ENCODE peak calls at places on chromosomes 1 and 21, in ten cellular contexts. E is HL-60, L is upper lobe of right lung, S is cardiac muscle cell, A is left ventricle myocardium inferior, F is K562, V is glutamatergic neuron, Y is HFFc6, B is GM13976, P is nephron progenitor cell. U is an unnamed sample.

GRCh38 chr1:237565236-237565635 is 325.5 kb downstream of the ZP4 start:
- DNase-seq in L (no peak), A (no peak), V (no peak), P (no peak), Y (no peak), S (no peak), E (no peak), F (no peak), B (no peak), U (no peak)

GRCh38 chr21:41966872-41967621 is 13.2 kb upstream of the C2CD2 start:
- DNase-seq in S (no peak), V (peak; percentile 53), B (peak; percentile 17), Y (no peak), E (no peak), F (no peak), A (no peak), P (no peak), L (no peak), U (no peak)

GRCh38 chr1:38209986-38210385 is 163.4 kb upstream of the POU3F1 start:
- DNase-seq in B (no peak), F (no peak), P (no peak), V (no peak), S (peak; percentile 1), L (no peak), A (peak; percentile 43), E (no peak), Y (no peak), U (no peak)

GRCh38 chr1:5915587-5916571 is 76.3 kb downstream of the NPHP4 start:
- DNase-seq in Y (peak; percentile 54), F (peak; percentile 56), B (peak; percentile 79), V (no peak), L (no peak), A (no peak), E (no peak), P (peak; percentile 25), S (peak; percentile 64), U (peak; percentile 56)

GRCh38 chr1:20291621-20292020 is 946 bp downstream of the VWA5B1 start:
- DNase-seq in F (no peak), E (no peak), Y (no peak), V (no peak), S (no peak), B (no peak), L (no peak), P (peak; percentile 31), A (no peak), U (peak; percentile 12)

GRCh38 chr21:32207096-32207716 is 71.6 kb downstream of the MIS18A start:
- DNase-seq in P (no peak), L (no peak), A (no peak), V (no peak), E (no peak), F (no peak), Y (no peak), B (no peak), S (no peak), U (no peak)

GRCh38 chr1:232868793-232869491 is 63.7 kb downstream of the MAP10 start:
- DNase-seq in B (no peak), L (no peak), Y (peak; percentile 39), P (no peak), V (no peak), F (no peak), A (no peak), E (no peak), S (peak; percentile 92), U (no peak)

GRCh38 chr1:223430221-223430620 is 37.0 kb downstream of the CCDC185 start:
- DNase-seq in P (no peak), B (no peak), F (no peak), A (no peak), E (no peak), L (no peak), V (no peak), Y (no peak), S (no peak), U (no peak)

GRCh38 chr1:99004270-99005141 is at the start of gene PLPPR5:
- DNase-seq in S (peak; percentile 25), A (no peak), F (no peak), V (peak; percentile 69), Y (no peak), E (no peak), B (peak; percentile 27), P (peak; percentile 74), L (peak; percentile 59), U (peak; percentile 40)

GRCh38 chr1:159132271-159132881 is 39.0 kb upstream of the CADM3 start:
- DNase-seq in B (peak; percentile 53), P (peak; percentile 77), A (peak; percentile 23), S (peak; percentile 78), Y (peak; percentile 59), E (peak; percentile 11), V (peak; percentile 82), L (peak; percentile 78), F (peak; percentile 69), U (peak; percentile 71)

GRCh38 chr1:239719642-239720258 is 333.4 kb downstream of the CHRM3 start:
- DNase-seq in P (no peak), L (no peak), B (no peak), F (no peak), S (no peak), Y (no peak), E (peak; percentile 72), V (no peak), A (no peak), U (peak; percentile 81)

GRCh38 chr1:160664573-160665051 is 17.8 kb upstream of the SLAMF1 start:
- DNase-seq in L (no peak), Y (no peak), B (no peak), A (no peak), F (no peak), P (no peak), S (no peak), V (no peak), E (no peak), U (peak; percentile 56)

GRCh38 chr1:50214764-50215163 is 106.0 kb downstream of the ELAVL4 start:
- DNase-seq in E (no peak), A (no peak), F (no peak), S (no peak), L (no peak), B (no peak), Y (no peak), V (no peak), P (no peak), U (peak; percentile 2)

GRCh38 chr21:31873696-31874599 is 1.1 kb downstream of the HUNK start:
- DNase-seq in Y (no peak), A (peak; percentile 33), S (peak; percentile 18), B (peak; percentile 70), F (peak; percentile 76), P (peak; percentile 91), L (peak; percentile 81), V (peak; percentile 83), E (peak; percentile 15), U (peak; percentile 59)

GRCh38 chr1:52281518-52281917 is 84.5 kb downstream of the CC2D1B start:
- DNase-seq in F (no peak), B (no peak), S (peak; percentile 71), A (no peak), V (no peak), E (no peak), P (no peak), Y (peak; percentile 8), L (no peak), U (no peak)

GRCh38 chr1:158035976-158036583 is 42.6 kb downstream of the KIRREL1 start:
- DNase-seq in L (no peak), A (no peak), V (peak; percentile 38), E (no peak), Y (peak; percentile 39), S (peak; percentile 79), F (peak; percentile 27), P (peak; percentile 33), B (no peak), U (peak; percentile 42)

GRCh38 chr1:59290173-59290954 is 6.5 kb upstream of the FGGY start:
- DNase-seq in L (peak; percentile 71), F (peak; percentile 15), Y (peak; percentile 27), P (no peak), E (peak; percentile 45), B (peak; percentile 53), S (peak; percentile 67), V (no peak), A (no peak), U (peak; percentile 41)

GRCh38 chr1:143735764-143736461 is 235.9 kb downstream of the FAM72C start:
- DNase-seq in A (no peak), B (no peak), V (peak; percentile 35), E (no peak), L (no peak), F (no peak), P (no peak), S (peak; percentile 25), Y (no peak), U (peak; percentile 4)

DNA sequence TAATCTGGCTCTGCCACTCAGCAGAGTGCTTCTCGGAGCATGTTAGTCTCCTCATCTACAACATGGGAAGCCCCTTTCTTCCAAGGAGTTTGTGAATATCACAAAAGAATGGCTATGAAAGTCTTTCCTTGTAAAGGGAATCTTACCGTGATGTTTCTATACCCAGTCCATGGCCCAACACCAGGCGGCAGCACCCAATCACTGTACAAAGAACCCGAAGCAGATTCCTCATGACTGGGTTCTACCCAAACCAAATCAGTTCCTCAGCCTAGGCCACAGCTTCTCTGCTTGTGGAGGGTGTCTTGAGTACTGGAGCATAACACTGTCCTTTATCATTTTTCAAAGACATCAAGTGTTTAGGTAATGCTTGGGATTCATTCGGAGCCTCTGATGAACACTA is 16.6 kb upstream of the SLFNL1 start:
- DNase-seq in B (no peak), F (no peak), Y (no peak), E (no peak), L (no peak), V (no peak), P (no peak), A (no peak), S (no peak), U (no peak)
- TF ChIP-seq CTCF in B (no peak), F (peak; percentile 44), Y (peak; percentile 50), E (no peak), L (no peak), V (no peak), P (no peak), A (no peak), S (peak; percentile 27), U (no peak)

GRCh38 chr1:116345830-116346229 is 27.2 kb upstream of the ATP1A1 start:
- DNase-seq in V (no peak), Y (no peak), B (no peak), L (no peak), P (no peak), A (no peak), S (no peak), E (no peak), F (no peak), U (peak; percentile 54)
- TF ChIP-seq CTCF in V (no peak), Y (no peak), B (no peak), L (no peak), P (no peak), A (no peak), S (no peak), E (no peak), F (no peak), U (no peak)

GRCh38 chr21:38341546-38342012 is 84.8 kb downstream of the KCNJ15 start:
- DNase-seq in F (no peak), A (no peak), L (peak; percentile 71), Y (no peak), P (no peak), V (no peak), E (no peak), S (no peak), B (no peak), U (no peak)
- TF ChIP-seq CTCF in F (no peak), A (no peak), L (no peak), Y (no peak), P (no peak), V (no peak), E (no peak), S (no peak), B (no peak), U (no peak)

DNA sequence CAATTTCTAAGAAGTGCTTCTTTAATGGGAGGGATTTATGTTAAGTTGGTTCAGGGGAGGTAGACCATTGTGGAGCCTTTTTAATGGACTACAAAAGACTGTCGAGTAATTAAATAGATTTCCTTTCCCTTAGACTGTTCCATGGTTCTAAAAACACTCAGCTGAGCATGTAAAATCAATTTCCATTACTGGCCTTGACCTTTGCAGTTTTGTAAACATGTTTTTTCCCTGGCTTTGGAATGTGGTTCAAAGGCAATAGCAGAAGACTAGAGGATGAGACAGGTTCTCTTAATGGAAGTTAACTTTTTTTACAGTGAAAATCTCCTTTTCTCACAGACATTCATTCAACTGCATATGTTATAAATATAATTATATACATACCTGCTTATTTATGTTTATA is 37.6 kb upstream of the BTG3 start:
- DNase-seq in A (no peak), V (no peak), L (no peak), P (no peak), B (no peak), E (no peak), Y (no peak), F (no peak), S (no peak), U (no peak)
- TF ChIP-seq CTCF in A (no peak), V (no peak), L (no peak), P (no peak), B (no peak), E (no peak), Y (no peak), F (no peak), S (no peak), U (no peak)